ENCODE peak calls at places on chromosomes 3 and 15, in four cellular contexts. One of them, this sample, is unnamed.

GRCh38 chr3:150469031-150469930 is 61.2 kb downstream of the TSC22D2 start:
- DNase-seq in SK-N-SH: no peak
- DNase-seq in HepG2: peak; percentile 39
- DNase-seq in HCT116: peak; percentile 68
- DNase-seq in this sample: no peak

GRCh38 chr15:72227192-72227586 is 3.8 kb downstream of the PKM start:
- DNase-seq in SK-N-SH: no peak
- DNase-seq in HepG2: peak; percentile 7
- DNase-seq in HCT116: peak; percentile 59
- DNase-seq in this sample: no peak

GRCh38 chr3:60912142-60912541 is 339.1 kb downstream of the FHIT start:
- DNase-seq in HepG2: no peak
- DNase-seq in HCT116: no peak
- DNase-seq in SK-N-SH: no peak
- DNase-seq in this sample: no peak

GRCh38 chr3:58520403-58520784 is 16.6 kb downstream of the ACOX2 start:
- DNase-seq in HepG2: no peak
- DNase-seq in HCT116: no peak
- DNase-seq in SK-N-SH: no peak
- DNase-seq in this sample: no peak

GRCh38 chr3:52093751-52094525 is 37.6 kb upstream of the DUSP7 start:
- DNase-seq in HepG2: peak; percentile 13
- DNase-seq in HCT116: no peak
- DNase-seq in SK-N-SH: no peak
- DNase-seq in this sample: no peak

GRCh38 chr3:557972-558371 is 361.4 kb downstream of the CHL1 start:
- DNase-seq in HCT116: no peak
- DNase-seq in SK-N-SH: no peak
- DNase-seq in HepG2: no peak
- DNase-seq in this sample: no peak

GRCh38 chr15:70974004-70974832 is 81.6 kb downstream of the LRRC49 start:
- DNase-seq in HepG2: peak; percentile 18
- DNase-seq in SK-N-SH: no peak
- DNase-seq in HCT116: peak; percentile 45
- DNase-seq in this sample: peak; percentile 67

GRCh38 chr3:64427671-64428070 is 202.4 kb upstream of the PRICKLE2 start:
- DNase-seq in HepG2: no peak
- DNase-seq in HCT116: no peak
- DNase-seq in SK-N-SH: no peak
- DNase-seq in this sample: no peak

GRCh38 chr3:169574531-169574930 is 89.0 kb downstream of the MECOM start:
- DNase-seq in SK-N-SH: no peak
- DNase-seq in HepG2: no peak
- DNase-seq in HCT116: no peak
- DNase-seq in this sample: no peak

GRCh38 chr3:169579086-169579485 is 84.4 kb downstream of the MECOM start:
- DNase-seq in HCT116: no peak
- DNase-seq in HepG2: no peak
- DNase-seq in SK-N-SH: no peak
- DNase-seq in this sample: no peak

GRCh38 chr3:169573129-169573528 is 90.4 kb downstream of the MECOM start:
- DNase-seq in HCT116: no peak
- DNase-seq in SK-N-SH: peak; percentile 10
- DNase-seq in HepG2: no peak
- DNase-seq in this sample: no peak

GRCh38 chr3:169578381-169578780 is 85.1 kb downstream of the MECOM start:
- DNase-seq in HCT116: no peak
- DNase-seq in SK-N-SH: no peak
- DNase-seq in HepG2: no peak
- DNase-seq in this sample: no peak

DNA sequence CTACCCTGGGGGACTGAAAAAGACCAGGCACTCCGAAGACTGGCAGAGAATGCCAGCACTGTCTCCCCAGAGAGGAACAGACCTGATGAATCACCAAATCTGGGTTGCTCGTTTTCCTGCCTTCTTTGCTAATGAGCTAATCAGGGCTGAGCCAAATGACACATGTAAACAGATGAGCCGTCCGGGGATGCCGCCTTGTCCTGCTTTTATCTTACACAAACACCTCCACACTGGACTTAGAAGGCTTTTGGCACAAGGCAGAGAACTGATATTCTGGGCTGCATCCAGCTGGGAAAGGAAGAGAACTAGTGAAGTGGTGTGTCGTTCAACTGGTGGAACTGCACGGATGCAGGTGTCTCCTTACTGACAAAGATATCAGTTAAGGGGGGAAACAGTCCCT is 88.1 kb downstream of the MECOM start:
- DNase-seq in HCT116: no peak
- DNase-seq in HepG2: no peak
- DNase-seq in SK-N-SH: peak; percentile 26
- DNase-seq in this sample: no peak
- TF ChIP-seq REST in HCT116: no peak
- TF ChIP-seq REST in HepG2: no peak
- TF ChIP-seq REST in SK-N-SH: no peak
- TF ChIP-seq REST in this sample: no peak

DNA sequence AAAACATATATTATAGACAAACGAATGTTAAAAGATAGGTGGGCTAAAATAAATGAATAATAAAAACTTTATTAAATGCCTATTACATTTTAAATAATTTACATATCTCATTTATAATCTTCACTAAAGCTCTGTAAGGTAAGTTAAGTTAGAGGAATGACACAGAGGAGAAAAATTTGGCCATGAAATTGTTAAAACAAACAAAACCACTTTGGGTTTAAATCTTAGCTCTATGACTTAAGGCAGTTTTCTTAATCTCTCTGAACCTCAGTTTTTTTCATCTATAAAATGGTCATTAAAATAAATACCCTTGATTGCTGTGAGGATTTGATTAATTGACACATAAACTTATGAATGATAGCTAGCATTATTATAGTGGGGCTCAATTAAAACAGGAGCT is 404.8 kb upstream of the ATP11B start:
- DNase-seq in HCT116: no peak
- DNase-seq in HepG2: no peak
- DNase-seq in SK-N-SH: no peak
- DNase-seq in this sample: no peak
- H2AFZ ChIP-seq in HCT116: peak overlapping the region; percentile 85
- H2AFZ ChIP-seq in HepG2: no peak overlapping the region
- H2AFZ ChIP-seq in SK-N-SH: no peak overlapping the region
- H2AFZ ChIP-seq in this sample: no peak overlapping the region

GRCh38 chr15:57296473-57297162 is 79.7 kb upstream of the CGNL1 start:
- DNase-seq in SK-N-SH: no peak
- DNase-seq in HepG2: no peak
- DNase-seq in HCT116: no peak
- DNase-seq in this sample: peak; percentile 33
- H3K27ac ChIP-seq in SK-N-SH: no peak overlapping the region
- H3K27ac ChIP-seq in HepG2: no peak overlapping the region
- H3K27ac ChIP-seq in HCT116: no peak overlapping the region
- H3K27ac ChIP-seq in this sample: no peak overlapping the region

GRCh38 chr3:13650210-13651056 is 101.5 kb downstream of the FBLN2 start:
- DNase-seq in HepG2: peak; percentile 46
- DNase-seq in SK-N-SH: peak; percentile 93
- DNase-seq in HCT116: peak; percentile 59
- DNase-seq in this sample: peak; percentile 90
- TF ChIP-seq REST in HepG2: no peak
- TF ChIP-seq REST in SK-N-SH: peak; percentile 82
- TF ChIP-seq REST in HCT116: no peak
- TF ChIP-seq REST in this sample: peak; percentile 17